ENCODE peak calls at places on chromosomes 2 and 18, in seven cellular contexts. C is WTC11, W is A549, F is HFF-Myc, D is heart right ventricle, K is tibial artery, Z is cardiac fibroblast. I is an unnamed sample.

GRCh38 chr2:21333249-21333648 is 209.5 kb downstream of the TDRD15 start:
- DNase-seq in C (no peak), W (no peak), F (no peak), D (no peak), K (no peak), Z (no peak), I (no peak)

GRCh38 chr18:7958081-7958896 is 391.2 kb downstream of the PTPRM start:
- DNase-seq in C (no peak), W (no peak), F (no peak), D (no peak), K (no peak), Z (peak; percentile 49), I (no peak)

GRCh38 chr18:26545737-26546136 is 2.6 kb downstream of the KCTD1 start:
- DNase-seq in C (no peak), W (peak; percentile 11), F (no peak), D (no peak), K (no peak), Z (no peak), I (no peak)

GRCh38 chr2:53594586-53594918 is 173.1 kb upstream of the CHAC2 start:
- DNase-seq in C (no peak), W (no peak), F (no peak), D (no peak), K (no peak), Z (no peak), I (no peak)

GRCh38 chr2:85702172-85702571 is 8.0 kb downstream of the GNLY start:
- DNase-seq in C (no peak), W (no peak), F (no peak), D (no peak), K (no peak), Z (peak; percentile 86), I (no peak)

GRCh38 chr2:1736997-1737480 is 7.3 kb downstream of the PXDN start:
- DNase-seq in C (no peak), W (no peak), F (no peak), D (no peak), K (no peak), Z (peak; percentile 91), I (no peak)

GRCh38 chr2:53801547-53801946 is 14.7 kb downstream of the ERLEC1 start:
- DNase-seq in C (no peak), W (no peak), F (no peak), D (no peak), K (no peak), Z (no peak), I (no peak)

GRCh38 chr2:100589527-100589926 is 26.7 kb downstream of the PDCL3 start:
- DNase-seq in C (no peak), W (no peak), F (no peak), D (no peak), K (no peak), Z (peak; percentile 33), I (no peak)

GRCh38 chr2:7905756-7906155 is 776.1 kb upstream of the ID2 start:
- DNase-seq in C (no peak), W (no peak), F (no peak), D (no peak), K (no peak), Z (no peak), I (no peak)

GRCh38 chr2:152063325-152063924 is 35.4 kb downstream of the CACNB4 start:
- DNase-seq in C (no peak), W (no peak), F (no peak), D (no peak), K (no peak), Z (no peak), I (peak; percentile 44)

GRCh38 chr2:201600906-201601305 is 42.4 kb downstream of the TMEM237 start:
- DNase-seq in C (no peak), W (no peak), F (no peak), D (no peak), K (no peak), Z (no peak), I (no peak)

GRCh38 chr18:36066001-36066400 is 1.4 kb downstream of the RPRD1A start:
- DNase-seq in C (no peak), W (no peak), F (no peak), D (no peak), K (no peak), Z (peak; percentile 36), I (no peak)

GRCh38 chr18:79668203-79668602 is 11.4 kb upstream of the CTDP1 start:
- DNase-seq in C (no peak), W (no peak), F (no peak), D (no peak), K (no peak), Z (no peak), I (no peak)

GRCh38 chr18:79788096-79789085 is 9.3 kb upstream of the KCNG2 start:
- DNase-seq in C (peak; percentile 66), W (no peak), F (no peak), D (no peak), K (peak; percentile 54), Z (peak; percentile 32), I (no peak)

GRCh38 chr2:28430790-28431418 is 38.2 kb downstream of the FOSL2 start:
- DNase-seq in C (no peak), W (no peak), F (no peak), D (no peak), K (peak; percentile 55), Z (no peak), I (no peak)

GRCh38 chr18:12308386-12309100 is 502 bp downstream of the TUBB6 start:
- DNase-seq in C (peak; percentile 67), W (peak; percentile 75), F (no peak), D (peak; percentile 83), K (peak; percentile 94), Z (peak; percentile 92), I (peak; percentile 77)

GRCh38 chr2:170241731-170242130 is 63.8 kb downstream of the MYO3B start:
- DNase-seq in C (no peak), W (no peak), F (no peak), D (no peak), K (no peak), Z (no peak), I (no peak)

GRCh38 chr2:9693138-9693520 is 62.3 kb upstream of the YWHAQ start:
- DNase-seq in C (no peak), W (no peak), F (no peak), D (peak; percentile 75), K (peak; percentile 92), Z (peak; percentile 79), I (no peak)

GRCh38 chr2:106572541-106573148 is 85.5 kb downstream of the CD8B2 start:
- DNase-seq in C (peak; percentile 58), W (peak; percentile 44), F (no peak), D (no peak), K (no peak), Z (peak; percentile 7), I (no peak)
- TF ChIP-seq CTCF in C (peak; percentile 63), W (peak; percentile 60), F (peak; percentile 76), D (peak; percentile 55), K (peak; percentile 28), Z (peak; percentile 39), I (no peak)

GRCh38 chr2:32627441-32627900 is 379 bp upstream of the TTC27 start:
- DNase-seq in C (peak; percentile 55), W (peak; percentile 36), F (peak; percentile 24), D (peak; percentile 35), K (peak; percentile 72), Z (peak; percentile 65), I (peak; percentile 40)
- TF ChIP-seq CTCF in C (no peak), W (no peak), F (no peak), D (peak; percentile 13), K (peak; percentile 25), Z (peak; percentile 32), I (no peak)

GRCh38 chr18:51133580-51134160 is 63.8 kb downstream of the MEX3C start:
- DNase-seq in C (no peak), W (no peak), F (no peak), D (no peak), K (no peak), Z (peak; percentile 20), I (no peak)
- TF ChIP-seq CTCF in C (no peak), W (no peak), F (no peak), D (no peak), K (no peak), Z (no peak), I (no peak)

GRCh38 chr2:73156539-73157124 is 43.9 kb upstream of the RAB11FIP5 start:
- DNase-seq in C (peak; percentile 88), W (peak; percentile 69), F (no peak), D (peak; percentile 52), K (peak; percentile 71), Z (peak; percentile 69), I (peak; percentile 39)
- TF ChIP-seq CTCF in C (peak; percentile 51), W (peak; percentile 93), F (peak; percentile 80), D (peak; percentile 81), K (peak; percentile 60), Z (peak; percentile 92), I (no peak)

GRCh38 chr2:112957511-112957910 is 20.3 kb upstream of the IL36G start:
- DNase-seq in C (no peak), W (no peak), F (no peak), D (no peak), K (no peak), Z (no peak), I (no peak)

GRCh38 chr2:112962308-112963175 is 15.3 kb upstream of the IL36G start:
- DNase-seq in C (no peak), W (no peak), F (no peak), D (no peak), K (no peak), Z (no peak), I (no peak)

GRCh38 chr2:112958428-112959108 is 19.2 kb upstream of the IL36G start:
- DNase-seq in C (peak; percentile 21), W (peak; percentile 60), F (peak; percentile 39), D (peak; percentile 23), K (no peak), Z (peak; percentile 81), I (peak; percentile 36)

GRCh38 chr2:112959109-112959591 is 18.7 kb upstream of the IL36G start:
- DNase-seq in C (peak; percentile 49), W (peak; percentile 24), F (no peak), D (no peak), K (no peak), Z (peak; percentile 5), I (no peak)

DNA sequence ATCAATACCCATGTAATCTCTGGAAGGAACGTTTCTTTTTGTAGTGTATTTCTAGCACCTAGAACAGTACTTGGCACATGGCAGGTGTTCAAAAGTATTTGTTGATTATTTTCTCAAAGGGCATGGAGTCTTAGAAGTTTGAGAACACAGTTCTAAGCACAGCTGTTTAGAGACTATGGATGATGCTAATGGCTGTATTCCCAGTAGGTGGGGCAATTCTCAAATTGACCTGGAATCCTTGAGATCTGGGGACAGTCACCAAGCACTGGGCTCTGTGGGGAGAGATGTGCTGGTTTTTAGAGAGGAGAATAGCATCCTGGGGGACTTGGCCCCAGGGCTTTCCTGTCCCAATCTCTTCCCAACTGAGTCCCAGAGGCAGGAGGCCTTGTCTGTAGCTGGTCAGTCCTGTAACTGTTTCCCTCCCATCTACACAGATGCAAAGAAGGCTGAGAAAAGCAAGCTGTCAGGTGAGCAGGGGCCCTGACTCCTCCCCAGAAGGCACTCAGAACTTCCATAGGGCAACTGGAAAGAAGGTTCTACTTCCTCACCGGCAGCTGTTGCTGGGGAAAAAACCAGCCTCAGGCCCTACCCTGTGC is 17.5 kb upstream of the IL36G start:
- DNase-seq in C (no peak), W (no peak), F (no peak), D (no peak), K (no peak), Z (no peak), I (no peak)
- TF ChIP-seq CTCF in C (no peak), W (no peak), F (peak; percentile 8), D (no peak), K (no peak), Z (no peak), I (no peak)

GRCh38 chr2:186862869-186863709 is 14.1 kb upstream of the ZSWIM2 start:
- DNase-seq in C (no peak), W (peak; percentile 36), F (peak; percentile 21), D (no peak), K (no peak), Z (peak; percentile 75), I (no peak)
- TF ChIP-seq CTCF in C (no peak), W (peak; percentile 92), F (peak; percentile 36), D (peak; percentile 67), K (peak; percentile 83), Z (peak; percentile 64), I (peak; percentile 34)

I was measured in lung.